ENCODE peak calls at places on chromosomes 6 and 20, in seven cellular contexts. C is sigmoid colon; M is CD4-positive, CD25-positive, alpha-beta regulatory T cell; J is endothelial cell of umbilical vein; P is MG63; N is upper lobe of right lung; U is CD4-positive, alpha-beta memory T cell. H is an unnamed sample. For H3K27me3, the result is how much of the 10 kb centered on the place peaks cover.

GRCh38 chr6:142413111-142413510 is 111.3 kb downstream of the ADGRG6 start:
- DNase-seq in C (no peak), M (no peak), J (no peak), P (no peak), N (no peak), U (no peak), H (no peak)

GRCh38 chr6:33417127-33417902 is 592 bp downstream of the CUTA start:
- DNase-seq in C (no peak), M (no peak), J (peak), P (peak), N (no peak), U (peak), H (peak)

GRCh38 chr20:57838670-57839142 is 128.9 kb upstream of the PMEPA1 start:
- DNase-seq in C (no peak), M (no peak), J (no peak), P (no peak), N (no peak), U (no peak), H (no peak)

GRCh38 chr6:3962897-3963296 is 113.7 kb downstream of the FAM50B start:
- DNase-seq in C (no peak), M (no peak), J (peak), P (no peak), N (no peak), U (no peak), H (no peak)

GRCh38 chr20:37273988-37274387 is 12.4 kb upstream of the GHRH start:
- DNase-seq in C (no peak), M (no peak), J (no peak), P (no peak), N (no peak), U (no peak), H (no peak)

GRCh38 chr6:18260448-18261106 is 3.8 kb downstream of the DEK start:
- DNase-seq in C (no peak), M (no peak), J (no peak), P (peak), N (no peak), U (peak), H (peak)

GRCh38 chr6:125274935-125275334 is 26.8 kb downstream of the HDDC2 start:
- DNase-seq in C (no peak), M (no peak), J (no peak), P (no peak), N (no peak), U (no peak), H (no peak)

GRCh38 chr20:44651507-44652373 is at the start of gene ADA:
- DNase-seq in C (peak), M (peak), J (peak), P (peak), N (peak), U (peak), H (no peak)

GRCh38 chr6:123805921-123806320 is 2.3 kb downstream of the NKAIN2 start:
- DNase-seq in C (no peak), M (no peak), J (no peak), P (no peak), N (no peak), U (no peak), H (no peak)

GRCh38 chr20:33711446-33711738 is 8.7 kb downstream of the PXMP4 start:
- DNase-seq in C (no peak), M (no peak), J (no peak), P (no peak), N (no peak), U (no peak), H (no peak)

GRCh38 chr6:41967312-41968287 is 26.0 kb upstream of the CCND3 start:
- DNase-seq in C (peak), M (no peak), J (no peak), P (no peak), N (no peak), U (no peak), H (peak)

GRCh38 chr6:148746363-148747144 is at the start of gene UST:
- DNase-seq in C (peak), M (peak), J (peak), P (peak), N (peak), U (peak), H (peak)

GRCh38 chr20:3681931-3682820 is at the start of gene ADAM33:
- DNase-seq in C (peak), M (no peak), J (no peak), P (peak), N (no peak), U (no peak), H (no peak)
- H3K27me3 ChIP-seq in C (under half), M (under half), J (under half), P (under half), N (under half), U (under half), H (half or more)

GRCh38 chr20:59411191-59411988 is 111.0 kb downstream of the EDN3 start:
- DNase-seq in C (peak), M (no peak), J (no peak), P (no peak), N (no peak), U (no peak), H (no peak)
- H3K27me3 ChIP-seq in C (under half), M (under half), J (under half), P (under half), N (under half), U (under half), H (under half)

GRCh38 chr20:63373996-63374395 is 12.8 kb upstream of the CHRNA4 start:
- DNase-seq in C (no peak), M (no peak), J (no peak), P (no peak), N (no peak), U (no peak), H (no peak)
- H3K27me3 ChIP-seq in C (half or more), M (under half), J (under half), P (under half), N (half or more), U (under half), H (under half)

GRCh38 chr6:169934699-169935347 is 183.4 kb downstream of the ERMARD start:
- DNase-seq in C (no peak), M (no peak), J (peak), P (no peak), N (no peak), U (no peak), H (no peak)

GRCh38 chr6:169937389-169938261 is 186.2 kb downstream of the ERMARD start:
- DNase-seq in C (no peak), M (no peak), J (no peak), P (no peak), N (no peak), U (no peak), H (no peak)

GRCh38 chr6:169935861-169936260 is 184.4 kb downstream of the ERMARD start:
- DNase-seq in C (no peak), M (no peak), J (no peak), P (no peak), N (no peak), U (no peak), H (no peak)

GRCh38 chr6:169935348-169935718 is 183.9 kb downstream of the ERMARD start:
- DNase-seq in C (no peak), M (no peak), J (peak), P (peak), N (no peak), U (no peak), H (no peak)

DNA sequence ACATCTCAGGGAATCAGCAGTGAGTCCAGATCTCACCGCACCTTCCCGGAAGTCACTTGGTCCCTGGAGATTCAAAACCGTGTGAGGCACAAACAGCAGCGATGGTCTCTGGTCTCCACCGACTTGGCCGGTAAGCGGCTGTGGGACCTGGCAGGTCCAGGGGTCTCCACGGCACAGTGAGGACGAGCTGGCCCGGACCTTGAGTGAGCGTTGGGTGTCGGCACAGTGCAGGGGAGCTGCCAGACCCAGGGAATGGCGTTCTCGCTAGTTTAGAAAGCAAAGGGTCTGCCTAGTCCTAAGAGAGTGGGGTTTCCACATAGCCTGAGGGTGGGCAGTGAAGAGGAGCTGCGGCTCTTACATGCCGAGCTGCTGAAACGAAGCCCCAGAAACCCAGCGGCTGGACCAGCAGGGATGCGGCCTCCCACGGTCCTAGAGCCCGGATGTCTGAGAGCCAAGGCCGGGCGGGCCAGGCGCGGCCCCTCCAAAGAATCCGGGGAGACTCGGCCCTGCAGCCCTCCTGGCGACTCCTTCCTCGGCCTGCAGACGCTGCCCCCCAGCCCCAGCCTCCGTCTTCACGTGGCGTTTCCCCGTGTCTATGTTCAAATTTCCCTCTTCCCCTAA is 185.0 kb downstream of the ERMARD start:
- DNase-seq in C (no peak), M (no peak), J (no peak), P (no peak), N (no peak), U (no peak), H (no peak)
- H3K27me3 ChIP-seq in C (under half), M (under half), J (under half), P (under half), N (under half), U (under half), H (under half)

GRCh38 chr20:3768342-3769130 is 983 bp upstream of the ADISSP start:
- DNase-seq in C (peak), M (peak), J (peak), P (peak), N (peak), U (peak), H (no peak)
- H3K27me3 ChIP-seq in C (under half), M (under half), J (under half), P (under half), N (under half), U (under half), H (under half)

GRCh38 chr6:27765028-27765427 is 147.2 kb downstream of the OR2B2 start:
- DNase-seq in C (no peak), M (no peak), J (no peak), P (no peak), N (no peak), U (no peak), H (no peak)

GRCh38 chr6:27766405-27766804 is 145.8 kb downstream of the OR2B2 start:
- DNase-seq in C (no peak), M (no peak), J (no peak), P (no peak), N (no peak), U (no peak), H (no peak)

GRCh38 chr6:27768556-27768955 is 143.6 kb downstream of the OR2B2 start:
- DNase-seq in C (no peak), M (no peak), J (no peak), P (no peak), N (no peak), U (no peak), H (no peak)

GRCh38 chr6:27770724-27771123 is 141.5 kb downstream of the OR2B2 start:
- DNase-seq in C (no peak), M (no peak), J (no peak), P (no peak), N (no peak), U (no peak), H (no peak)

GRCh38 chr6:27767851-27768250 is 144.3 kb downstream of the OR2B2 start:
- DNase-seq in C (no peak), M (no peak), J (no peak), P (no peak), N (no peak), U (no peak), H (no peak)
- H3K27me3 ChIP-seq in C (under half), M (under half), J (under half), P (under half), N (under half), U (under half), H (under half)

GRCh38 chr6:167572841-167573271 is 248.0 kb downstream of the TTLL2 start:
- DNase-seq in C (peak), M (no peak), J (no peak), P (no peak), N (no peak), U (no peak), H (no peak)
- H3K27me3 ChIP-seq in C (under half), M (under half), J (under half), P (under half), N (under half), U (under half), H (under half)